ENCODE peak calls at places on chromosomes 4 and X, in four cellular contexts. Q is CD8-positive, alpha-beta T cell; R is heart left ventricle; O is HCT116. T is an unnamed sample. For H3K36me3, the result is how much of the 10 kb centered on the place peaks cover.

GRCh38 chr4:59553739-59554126 is 1646.4 kb upstream of the ADGRL3 start:
- ATAC-seq in Q (no peak), R (no peak), O (no peak), T (no peak)

GRCh38 chr4:42672359-42673083 is 15.6 kb upstream of the ATP8A1 start:
- ATAC-seq in Q (no peak), R (no peak), O (no peak), T (no peak)

GRCh38 chr4:100651499-100652165 is 133.8 kb upstream of the EMCN start:
- ATAC-seq in Q (no peak), R (no peak), O (no peak), T (no peak)

GRCh38 chr4:1369091-1369450 is 22.1 kb downstream of the UVSSA start:
- ATAC-seq in Q (no peak), R (no peak), O (no peak), T (no peak)

GRCh38 chr4:165207016-165207430 is 338 bp upstream of the KLHL2 start:
- ATAC-seq in Q (peak), R (peak), O (peak), T (peak)

GRCh38 chr4:76960014-76960413 is 10.5 kb downstream of the SEPTIN11 start:
- ATAC-seq in Q (no peak), R (no peak), O (no peak), T (no peak)

GRCh38 chr4:39025552-39026085 is 6.6 kb downstream of the TMEM156 start:
- ATAC-seq in Q (no peak), R (no peak), O (no peak), T (no peak)

GRCh38 chr4:71406459-71406963 is 67.7 kb downstream of the SLC4A4 start:
- ATAC-seq in Q (no peak), R (no peak), O (no peak), T (no peak)

GRCh38 chrX:38871129-38872029 is 70.1 kb downstream of the MID1IP1 start:
- ATAC-seq in Q (no peak), R (no peak), O (no peak), T (no peak)

GRCh38 chr4:108694423-108694822 is 44.0 kb downstream of the OSTC start:
- ATAC-seq in Q (no peak), R (no peak), O (no peak), T (no peak)

GRCh38 chr4:87044511-87045369 is 109.9 kb downstream of the AFF1 start:
- ATAC-seq in Q (no peak), R (peak), O (no peak), T (no peak)

GRCh38 chrX:12002876-12003275 is 135.4 kb upstream of the FRMPD4 start:
- ATAC-seq in Q (no peak), R (no peak), O (no peak), T (no peak)

GRCh38 chrX:154378059-154378798 is 866 bp upstream of the EMD start:
- ATAC-seq in Q (no peak), R (peak), O (peak), T (no peak)

GRCh38 chrX:17082831-17083230 is 136.4 kb downstream of the REPS2 start:
- ATAC-seq in Q (no peak), R (no peak), O (peak), T (no peak)

GRCh38 chr4:151266542-151266941 is 10.4 kb upstream of the PRSS48 start:
- ATAC-seq in Q (no peak), R (no peak), O (no peak), T (no peak)

GRCh38 chr4:147103403-147103946 is 157.8 kb upstream of the TTC29 start:
- ATAC-seq in Q (no peak), R (peak), O (no peak), T (peak)

GRCh38 chrX:154120567-154120966 is 23.1 kb upstream of the MECP2 start:
- ATAC-seq in Q (no peak), R (no peak), O (no peak), T (no peak)

GRCh38 chr4:153518001-153518400 is 51.8 kb downstream of the TMEM131L start:
- ATAC-seq in Q (no peak), R (peak), O (no peak), T (no peak)

GRCh38 chr4:152369203-152369902 is 166.5 kb downstream of the FBXW7 start:
- ATAC-seq in Q (no peak), R (peak), O (no peak), T (no peak)

GRCh38 chr4:139808381-139809206 is 143.0 kb downstream of the MGST2 start:
- ATAC-seq in Q (no peak), R (peak), O (no peak), T (no peak)

GRCh38 chr4:30718021-30718888 is 1.9 kb upstream of the PCDH7 start:
- ATAC-seq in Q (no peak), R (peak), O (no peak), T (peak)

GRCh38 chr4:110669663-110670062 is 46.8 kb upstream of the PITX2 start:
- ATAC-seq in Q (no peak), R (no peak), O (no peak), T (no peak)

GRCh38 chrX:74931214-74931613 is 6.0 kb upstream of the NEXMIF start:
- ATAC-seq in Q (no peak), R (no peak), O (no peak), T (no peak)

GRCh38 chr4:109821186-109821585 is 5.6 kb downstream of the GAR1 start:
- ATAC-seq in Q (no peak), R (no peak), O (no peak), T (no peak)

GRCh38 chrX:69961365-69962072 is 88.2 kb downstream of the AWAT2 start:
- ATAC-seq in Q (no peak), R (no peak), O (no peak), T (no peak)

GRCh38 chr4:120718979-120719566 is 203.5 kb downstream of the PRDM5 start:
- ATAC-seq in Q (peak), R (peak), O (peak), T (peak)

GRCh38 chr4:26021417-26022345 is 107.7 kb downstream of the SMIM20 start:
- ATAC-seq in Q (no peak), R (peak), O (no peak), T (no peak)

GRCh38 chrX:2748815-2749188 is 3.0 kb upstream of the XG start:
- ATAC-seq in Q (no peak), R (no peak), O (no peak), T (no peak)

GRCh38 chrX:38940547-38940946 is 139.3 kb downstream of the MID1IP1 start:
- ATAC-seq in Q (no peak), R (no peak), O (no peak), T (peak)

GRCh38 chrX:153530411-153531145 is 13.1 kb downstream of the ATP2B3 start:
- ATAC-seq in Q (no peak), R (no peak), O (no peak), T (no peak)

GRCh38 chrX:149493567-149494562 is 11.2 kb downstream of the IDS start:
- ATAC-seq in Q (no peak), R (peak), O (peak), T (no peak)
- H3K36me3 ChIP-seq in Q (under half), R (half or more), O (under half), T (under half)

DNA sequence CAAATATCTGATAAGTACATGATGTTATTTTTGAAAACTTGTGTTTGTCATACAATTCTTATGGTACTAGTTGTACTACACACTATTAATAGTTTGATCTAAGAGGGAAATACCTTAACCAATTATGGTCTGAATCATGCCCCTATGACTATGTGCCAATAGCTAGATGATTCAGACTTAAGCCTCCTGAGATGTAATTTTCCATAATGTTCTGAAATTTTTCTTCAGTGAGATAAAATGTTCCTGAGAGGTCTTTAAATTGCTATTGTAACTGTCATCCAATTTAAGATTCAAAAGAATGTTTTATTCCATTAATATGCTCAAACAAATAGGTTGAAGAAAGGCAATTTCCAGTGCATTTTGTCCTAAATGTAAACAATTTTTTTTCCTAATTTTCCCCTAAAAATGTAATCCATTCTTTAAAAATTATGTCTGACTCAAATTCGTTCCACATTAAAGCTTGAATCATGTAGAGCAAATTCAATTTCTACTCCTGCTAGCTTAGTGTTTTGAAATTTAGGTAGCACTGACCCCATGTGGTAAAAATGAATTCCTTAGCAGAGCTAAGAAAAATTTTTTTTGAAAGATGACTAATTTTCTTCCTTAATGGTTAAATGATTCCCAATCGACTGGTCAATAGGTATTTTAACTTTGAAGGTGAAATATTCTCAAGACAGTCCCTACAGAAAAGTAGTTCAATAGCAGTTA is 49.1 kb downstream of the APOOL start:
- ATAC-seq in Q (no peak), R (no peak), O (no peak), T (peak)
- TF ChIP-seq CTCF in Q (no peak), R (peak), O (no peak), T (peak)

DNA sequence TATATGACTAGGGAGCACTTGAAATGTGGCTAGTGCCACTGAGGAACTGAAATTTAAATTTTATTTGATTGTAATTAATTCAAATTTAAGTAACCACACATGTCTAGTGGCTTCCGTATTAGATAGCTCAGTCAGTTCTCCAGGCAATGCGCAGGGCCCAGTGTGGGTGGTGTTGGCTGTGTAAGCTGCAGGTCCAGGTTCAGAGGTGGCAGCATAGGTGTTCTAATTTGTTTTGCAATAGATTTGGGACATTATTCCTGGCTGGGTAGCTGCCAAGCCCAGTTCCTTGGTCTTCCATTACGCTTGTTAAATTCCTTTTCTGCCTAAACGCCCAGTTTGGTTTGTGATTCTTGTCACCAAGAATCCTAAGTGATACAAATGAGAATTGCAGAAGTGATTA is 79.5 kb downstream of the FAM184B start:
- ATAC-seq in Q (no peak), R (no peak), O (no peak), T (no peak)
- H3K27ac ChIP-seq in Q (no peak), R (no peak), O (no peak), T (no peak)

DNA sequence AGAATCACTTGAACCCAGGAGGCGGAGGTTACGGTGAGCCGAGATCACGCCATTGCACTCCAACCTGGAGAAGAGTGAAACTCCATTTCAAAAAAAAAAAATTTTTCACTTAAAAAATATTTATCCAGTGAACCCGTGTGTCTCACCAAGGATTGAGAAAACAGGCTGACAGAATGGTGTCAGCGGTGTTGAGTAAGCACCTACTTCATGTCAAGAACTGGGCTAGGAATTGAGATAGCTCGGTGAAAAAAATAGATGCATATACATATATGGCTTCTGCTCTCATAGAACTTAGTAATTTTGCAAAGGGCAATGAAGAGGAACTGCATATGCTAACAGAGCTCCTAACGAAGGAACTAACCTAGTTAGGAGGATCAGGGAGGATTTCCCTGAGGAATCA is 297.3 kb downstream of the TENM3 start:
- ATAC-seq in Q (no peak), R (no peak), O (no peak), T (no peak)
- H3K36me3 ChIP-seq in Q (under half), R (under half), O (under half), T (under half)

DNA sequence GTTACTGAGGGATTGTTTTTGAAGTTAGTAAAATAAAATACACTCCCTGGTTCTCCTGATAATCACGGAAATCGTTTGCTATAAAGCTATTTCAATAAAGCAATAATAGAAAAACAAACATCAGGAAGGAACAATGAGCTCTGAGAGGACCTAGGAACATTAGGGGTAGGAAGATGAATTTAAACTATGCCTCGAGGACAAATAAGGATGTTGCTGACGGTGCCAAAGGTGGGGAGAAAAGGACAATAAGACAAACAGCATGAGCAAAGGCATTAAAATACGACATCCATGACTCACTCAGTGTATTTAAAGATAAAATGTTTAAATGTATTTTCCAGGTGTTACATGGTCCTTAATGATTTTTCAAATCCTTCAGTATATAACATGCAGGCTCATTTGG is 110.3 kb downstream of the MTNR1A start:
- ATAC-seq in Q (no peak), R (no peak), O (no peak), T (no peak)
- TF ChIP-seq CTCF in Q (no peak), R (no peak), O (no peak), T (no peak)

GRCh38 chr4:15470149-15470520 is 453 bp downstream of the CC2D2A start:
- ATAC-seq in Q (no peak), R (peak), O (no peak), T (no peak)
- H3K27ac ChIP-seq in Q (no peak), R (peak), O (no peak), T (peak)

DNA sequence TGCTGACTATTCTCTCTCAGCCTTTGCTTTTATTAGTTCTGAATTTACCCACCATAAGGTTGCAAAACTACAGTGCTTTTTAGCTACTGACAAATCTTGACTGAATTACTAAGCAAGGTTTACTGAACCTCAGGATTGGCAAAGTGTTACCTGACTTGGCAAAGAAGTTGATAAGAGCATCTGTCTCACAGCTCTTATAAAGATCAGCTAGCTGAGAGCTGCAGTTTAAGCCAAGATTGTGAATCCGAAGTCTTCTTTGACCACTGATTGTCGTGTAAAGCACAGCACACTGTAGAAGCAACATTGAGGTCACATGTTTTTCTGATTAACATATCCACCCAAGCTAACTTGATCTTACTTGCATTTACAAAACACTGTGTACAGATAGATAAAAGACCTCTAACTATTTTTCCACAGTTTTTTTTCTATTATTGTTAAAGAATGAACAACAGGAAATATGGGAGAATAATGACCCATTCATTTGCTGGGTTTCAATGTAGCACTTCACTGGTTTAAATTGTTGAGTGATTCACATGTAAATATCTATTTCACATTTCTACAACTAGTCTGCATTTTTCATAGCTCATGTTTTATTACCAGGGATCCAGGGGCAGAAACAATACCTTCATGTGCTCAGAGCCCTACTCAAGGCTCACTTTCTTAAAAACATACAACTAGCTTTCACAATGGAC is 54.0 kb downstream of the METTL14 start:
- ATAC-seq in Q (no peak), R (no peak), O (no peak), T (no peak)
- H3K36me3 ChIP-seq in Q (under half), R (half or more), O (under half), T (under half)

DNA sequence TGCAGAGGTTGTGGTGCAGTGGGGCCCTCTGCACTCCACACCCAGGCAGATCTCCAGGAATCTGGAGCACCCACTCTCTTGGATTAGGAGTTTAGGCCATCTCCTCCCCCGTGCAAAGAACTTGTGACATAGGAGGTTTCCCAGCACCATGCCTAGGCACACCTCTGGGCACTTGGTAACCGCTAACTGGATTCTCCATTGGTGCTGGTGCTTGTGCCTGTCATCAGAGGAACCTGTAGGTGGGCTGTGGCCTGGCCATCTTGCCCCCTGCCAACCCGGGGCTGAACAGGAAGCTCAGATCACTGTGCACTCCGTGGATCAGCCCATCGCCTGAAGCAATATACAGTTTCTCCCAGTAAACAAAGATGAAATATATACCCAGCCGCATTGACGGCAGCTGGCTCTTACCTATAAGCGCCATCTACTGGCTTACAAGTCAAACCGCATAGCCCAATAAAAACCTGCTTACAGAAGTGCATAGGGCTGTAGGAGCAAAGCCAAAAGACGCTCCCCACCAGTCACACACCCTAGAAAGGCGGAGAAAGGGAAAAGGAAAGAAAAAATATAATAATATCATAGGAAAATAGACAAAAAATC is 19.1 kb upstream of the TEX13B start:
- ATAC-seq in Q (peak), R (no peak), O (peak), T (no peak)
- TF ChIP-seq CTCF in Q (peak), R (peak), O (peak), T (no peak)

GRCh38 chrX:41890026-41890423 is 33.3 kb downstream of the CASK start:
- ATAC-seq in Q (no peak), R (no peak), O (no peak), T (no peak)
- H3K27ac ChIP-seq in Q (no peak), R (no peak), O (peak), T (no peak)